ENCODE peak calls at places on chromosome 2, in eight cellular contexts. M is psoas muscle, V is tibial artery, D is aorta, B is GM23248, O is bronchial epithelial cell, K is GM12878, C is small intestine. L is an unnamed sample.

GRCh38 chr2:17911491-17912260 is 33.2 kb downstream of the KCNS3 start:
- DNase-seq in B (no peak), D (no peak), M (no peak), V (no peak), O (no peak), C (no peak), K (no peak), L (no peak)

GRCh38 chr2:30209227-30209626 is 22.1 kb upstream of the LBH start:
- DNase-seq in D (no peak), M (no peak), K (no peak), O (no peak), C (no peak), B (no peak), V (no peak), L (no peak)

GRCh38 chr2:216108310-216108966 is 710 bp upstream of the XRCC5 start:
- DNase-seq in C (peak; percentile 25), M (no peak), B (peak; percentile 25), V (no peak), O (no peak), D (no peak), K (no peak), L (no peak)

GRCh38 chr2:107411267-107411666 is 415.4 kb upstream of the RGPD4 start:
- DNase-seq in C (no peak), K (no peak), M (no peak), D (no peak), O (no peak), V (no peak), B (no peak), L (no peak)

GRCh38 chr2:144127693-144128092 is 392.2 kb downstream of the ZEB2 start:
- DNase-seq in V (no peak), C (no peak), O (no peak), B (no peak), M (no peak), D (no peak), K (no peak), L (no peak)

GRCh38 chr2:228819701-228820100 is 451.4 kb downstream of the PID1 start:
- DNase-seq in C (no peak), K (no peak), D (no peak), O (no peak), B (peak; percentile 39), V (no peak), M (no peak), L (peak; percentile 11)

GRCh38 chr2:150824118-150824517 is 336.7 kb upstream of the RND3 start:
- DNase-seq in D (no peak), C (no peak), V (no peak), B (no peak), M (no peak), O (peak; percentile 54), K (no peak), L (no peak)

GRCh38 chr2:72893594-72894319 is 6.5 kb downstream of the SPR start:
- DNase-seq in K (peak; percentile 55), O (peak; percentile 58), M (no peak), D (no peak), C (peak; percentile 46), V (no peak), B (peak; percentile 85), L (peak; percentile 70)

GRCh38 chr2:159713691-159714585 is 1.6 kb downstream of the MARCHF7 start:
- DNase-seq in O (peak; percentile 83), V (no peak), K (no peak), M (no peak), B (peak; percentile 84), D (no peak), C (peak; percentile 30), L (peak; percentile 83)

DNA sequence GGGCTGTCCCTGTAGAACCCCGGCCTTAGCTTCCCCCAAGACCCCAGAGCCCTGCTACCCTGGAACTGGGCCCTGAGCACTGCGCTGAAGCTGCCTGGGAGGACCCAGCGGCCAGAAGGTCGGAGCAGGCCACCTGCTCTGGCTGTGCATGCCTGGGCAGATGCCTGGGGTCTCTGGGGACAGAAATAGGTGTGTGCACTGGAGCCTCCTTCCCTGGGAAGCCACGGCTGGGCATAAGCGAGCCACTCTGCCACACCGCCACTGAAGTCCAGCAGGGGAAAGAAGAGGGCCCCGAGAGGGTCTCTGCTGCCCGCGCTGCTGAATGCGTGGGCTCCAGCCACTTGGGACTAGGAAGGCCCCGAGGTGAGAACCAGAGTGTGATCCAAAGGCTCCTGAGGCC is 6.7 kb downstream of the GBX2 start:
- DNase-seq in V (no peak), B (no peak), K (no peak), M (no peak), D (no peak), O (no peak), C (no peak), L (no peak)
- H3K4me3 ChIP-seq in V (no peak overlapping the region), B (no peak overlapping the region), K (no peak overlapping the region), M (no peak overlapping the region), D (no peak overlapping the region), O (no peak overlapping the region), C (no peak overlapping the region), L (no peak overlapping the region)

GRCh38 chr2:32882911-32883810 is 63.6 kb upstream of the LTBP1 start:
- DNase-seq in K (no peak), C (no peak), V (no peak), O (peak; percentile 26), B (no peak), M (no peak), D (no peak), L (peak; percentile 11)
- H3K4me3 ChIP-seq in K (no peak overlapping the region), C (no peak overlapping the region), V (no peak overlapping the region), O (no peak overlapping the region), B (no peak overlapping the region), M (no peak overlapping the region), D (no peak overlapping the region), L (no peak overlapping the region)

DNA sequence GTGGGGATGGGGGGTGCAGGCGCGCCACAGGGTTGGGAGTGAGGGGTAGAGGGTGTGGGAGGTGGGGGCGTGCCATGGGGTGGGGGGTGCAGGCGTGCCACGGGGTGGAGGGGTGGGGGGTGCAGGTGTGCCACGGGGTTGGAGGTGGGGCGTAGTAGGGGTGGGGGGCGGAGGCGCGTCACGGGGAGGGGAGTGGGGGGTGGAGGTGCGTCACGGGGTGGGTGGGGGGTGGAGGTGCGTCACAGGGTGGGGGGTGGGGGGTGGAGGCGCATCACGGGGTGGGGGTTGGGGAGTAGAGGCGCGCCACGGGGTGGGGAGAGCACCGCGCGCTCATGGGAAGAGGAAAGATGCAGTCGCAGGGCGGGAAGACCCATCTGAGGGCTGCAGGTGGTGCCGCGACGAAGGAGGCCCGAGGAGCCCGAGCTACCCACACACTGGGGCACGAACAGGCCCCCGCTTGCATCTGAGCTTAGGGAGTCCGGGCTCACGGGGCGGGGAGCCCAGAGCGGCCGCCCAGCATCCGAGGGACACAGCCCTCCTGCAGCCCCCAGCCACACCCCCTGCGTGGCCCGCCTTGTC is 37.5 kb downstream of the SNED1 start:
- DNase-seq in C (no peak), B (no peak), V (no peak), M (no peak), K (no peak), O (no peak), D (no peak), L (no peak)
- H3K4me3 ChIP-seq in C (no peak overlapping the region), B (no peak overlapping the region), V (peak overlapping the region; percentile 41), M (peak overlapping the region; percentile 22), K (peak overlapping the region; percentile 60), O (no peak overlapping the region), D (no peak overlapping the region), L (no peak overlapping the region)

DNA sequence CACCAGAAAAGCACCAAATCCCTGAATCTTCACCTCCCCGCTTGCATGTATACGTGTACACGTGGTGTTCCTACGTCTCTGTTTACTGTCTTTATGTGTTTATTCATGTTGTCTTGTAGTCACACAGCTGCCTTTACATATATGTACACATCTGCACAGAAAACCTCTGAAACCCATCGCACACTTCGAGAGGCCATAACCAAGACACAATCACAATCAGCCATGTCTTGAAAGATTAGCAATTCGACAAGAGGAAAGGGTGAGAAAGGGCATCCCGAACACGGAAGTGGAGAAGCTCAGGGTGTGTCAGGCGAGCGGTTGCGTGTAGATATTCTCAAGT is 98.1 kb downstream of the PLB1 start:
- DNase-seq in M (no peak), D (no peak), K (no peak), B (no peak), O (no peak), V (no peak), C (no peak), L (no peak)
- H3K4me3 ChIP-seq in M (peak overlapping the region; percentile 11), D (no peak overlapping the region), K (no peak overlapping the region), B (no peak overlapping the region), O (no peak overlapping the region), V (no peak overlapping the region), C (no peak overlapping the region), L (no peak overlapping the region)

DNA sequence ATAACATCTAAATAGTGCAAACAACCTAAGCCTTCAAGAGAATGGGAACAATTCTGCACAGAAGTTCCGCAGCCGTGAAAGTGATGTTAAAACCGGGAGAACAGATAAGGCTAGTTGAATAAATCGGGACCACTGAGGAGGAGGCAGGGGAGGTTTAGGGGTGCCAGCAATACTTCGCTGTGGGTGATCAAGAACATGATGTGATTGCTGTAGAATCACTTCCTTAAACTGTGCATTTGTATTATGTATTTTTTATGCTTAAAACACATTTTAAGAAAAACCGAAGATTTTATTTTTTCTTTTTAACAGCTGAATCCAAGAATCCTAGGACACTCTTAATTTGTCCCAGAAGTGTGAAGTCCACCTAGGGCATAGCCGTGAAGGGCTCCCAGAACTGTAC is 33.6 kb downstream of the TTC32 start:
- DNase-seq in M (no peak), V (no peak), O (no peak), B (no peak), K (no peak), D (no peak), C (no peak), L (no peak)
- H3K4me3 ChIP-seq in M (peak overlapping the region; percentile 58), V (peak overlapping the region; percentile 60), O (peak overlapping the region; percentile 45), B (peak overlapping the region; percentile 76), K (peak overlapping the region; percentile 60), D (no peak overlapping the region), C (peak overlapping the region; percentile 42), L (peak overlapping the region; percentile 49)

DNA sequence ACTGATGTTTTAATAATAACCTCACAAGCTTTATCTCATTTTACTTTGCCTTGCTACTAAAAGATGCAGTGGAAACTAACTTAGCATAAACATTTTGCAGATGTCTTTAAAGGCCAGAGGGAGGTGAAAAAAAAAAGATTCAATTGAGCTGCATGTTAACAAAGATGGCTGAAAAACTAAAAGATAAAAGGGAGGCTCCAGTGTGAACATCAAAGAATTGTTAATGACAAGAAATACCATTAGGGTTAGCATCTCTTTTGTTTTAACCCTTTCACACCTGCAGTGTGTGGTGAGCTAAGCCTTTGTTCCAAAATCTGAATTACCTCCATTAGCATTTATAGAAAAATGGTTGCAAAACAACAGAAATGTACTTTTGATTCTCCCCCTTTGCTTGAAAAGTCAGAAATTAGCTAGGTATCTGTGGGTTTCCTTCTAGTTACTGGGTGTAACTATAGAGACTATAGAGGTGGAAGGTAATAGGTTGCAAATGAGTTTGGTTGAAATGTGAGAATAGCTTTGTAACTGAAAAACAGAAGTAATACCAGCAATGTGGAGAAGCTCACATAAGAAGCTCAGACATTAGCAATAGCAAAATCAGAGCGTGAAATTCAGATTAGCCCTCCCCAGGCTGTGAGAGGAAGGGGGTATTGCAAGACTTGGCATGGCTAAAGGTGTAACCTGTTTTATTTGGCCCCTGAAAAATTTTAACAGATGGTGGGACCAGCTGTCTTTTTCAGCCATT is 34.8 kb upstream of the SP5 start:
- DNase-seq in M (no peak), K (peak; percentile 40), V (no peak), D (no peak), C (no peak), O (no peak), B (no peak), L (no peak)
- H3K4me3 ChIP-seq in M (no peak overlapping the region), K (peak overlapping the region; percentile 7), V (no peak overlapping the region), D (no peak overlapping the region), C (no peak overlapping the region), O (no peak overlapping the region), B (no peak overlapping the region), L (no peak overlapping the region)

L was measured in fibroblast of mammary gland.